ENCODE peak calls at places on chromosomes 4 and X, in ten cellular contexts. U is esophagus squamous epithelium, C is A549, I is stomach, R is HCT116, Q is IMR-90, L is right lobe of liver, B is spleen, M is endothelial cell of umbilical vein, E is K562. G is an unnamed sample.

GRCh38 chr4:88027611-88028608 is 20.5 kb downstream of the PKD2 start:
- DNase-seq in U (no peak), C (no peak), I (no peak), R (no peak), Q (peak; percentile 95), L (no peak), B (no peak), M (peak; percentile 8), E (no peak), G (no peak)

GRCh38 chrX:22159071-22159470 is 113.6 kb upstream of the CBLL2 start:
- DNase-seq in U (no peak), C (no peak), I (no peak), R (no peak), Q (peak; percentile 29), L (no peak), B (no peak), M (no peak), E (no peak), G (no peak)

GRCh38 chr4:48108309-48109073 is 25.6 kb downstream of the TXK start:
- DNase-seq in U (no peak), C (no peak), I (no peak), R (no peak), Q (no peak), L (no peak), B (no peak), M (no peak), E (no peak), G (no peak)

GRCh38 chrX:85052636-85053343 is 49.1 kb downstream of the APOOL start:
- DNase-seq in U (no peak), C (no peak), I (no peak), R (peak; percentile 15), Q (peak; percentile 86), L (no peak), B (no peak), M (peak; percentile 50), E (peak; percentile 2), G (no peak)

GRCh38 chr4:158825443-158826036 is 56.7 kb downstream of the FNIP2 start:
- DNase-seq in U (no peak), C (no peak), I (no peak), R (no peak), Q (no peak), L (no peak), B (no peak), M (no peak), E (no peak), G (no peak)

GRCh38 chr4:81472249-81473085 is 760 bp upstream of the RASGEF1B start:
- DNase-seq in U (peak; percentile 59), C (peak; percentile 14), I (peak; percentile 35), R (no peak), Q (no peak), L (no peak), B (peak; percentile 84), M (no peak), E (no peak), G (peak; percentile 47)

GRCh38 chr4:79949186-79949585 is 123.8 kb downstream of the ANTXR2 start:
- DNase-seq in U (no peak), C (no peak), I (no peak), R (no peak), Q (no peak), L (no peak), B (no peak), M (no peak), E (no peak), G (no peak)

GRCh38 chrX:72121381-72121780 is 10.3 kb downstream of the RTL5 start:
- DNase-seq in U (peak; percentile 6), C (no peak), I (peak; percentile 49), R (no peak), Q (peak; percentile 75), L (peak; percentile 55), B (peak; percentile 86), M (peak; percentile 68), E (no peak), G (peak; percentile 70)

GRCh38 chrX:107723501-107723900 is 52.1 kb downstream of the TSC22D3 start:
- DNase-seq in U (no peak), C (no peak), I (no peak), R (no peak), Q (no peak), L (no peak), B (peak; percentile 37), M (no peak), E (no peak), G (no peak)

GRCh38 chr4:56465599-56466295 is 1.7 kb upstream of the SRP72 start:
- DNase-seq in U (no peak), C (no peak), I (no peak), R (no peak), Q (peak; percentile 48), L (no peak), B (no peak), M (no peak), E (peak; percentile 34), G (no peak)

GRCh38 chr4:89316931-89317366 is 9.3 kb upstream of the GPRIN3 start:
- DNase-seq in U (no peak), C (no peak), I (no peak), R (no peak), Q (peak; percentile 16), L (no peak), B (no peak), M (peak; percentile 90), E (no peak), G (no peak)

GRCh38 chr4:79025170-79025569 is 85.9 kb upstream of the PAQR3 start:
- DNase-seq in U (no peak), C (no peak), I (no peak), R (no peak), Q (no peak), L (no peak), B (no peak), M (no peak), E (no peak), G (no peak)

GRCh38 chr4:22824091-22824490 is 131.4 kb downstream of the GBA3 start:
- DNase-seq in U (no peak), C (no peak), I (no peak), R (no peak), Q (no peak), L (no peak), B (no peak), M (no peak), E (no peak), G (no peak)

GRCh38 chrX:104136241-104137019 is 20.4 kb downstream of the SLC25A53 start:
- DNase-seq in U (no peak), C (peak; percentile 70), I (peak; percentile 72), R (peak; percentile 63), Q (peak; percentile 91), L (peak; percentile 33), B (no peak), M (peak; percentile 73), E (peak; percentile 82), G (peak; percentile 55)

GRCh38 chrX:132490086-132490419 is 1.2 kb upstream of the MBNL3 start:
- DNase-seq in U (no peak), C (no peak), I (no peak), R (no peak), Q (no peak), L (no peak), B (no peak), M (no peak), E (no peak), G (no peak)

GRCh38 chr4:89558147-89558546 is 250.5 kb upstream of the GPRIN3 start:
- DNase-seq in U (no peak), C (no peak), I (no peak), R (peak; percentile 7), Q (no peak), L (no peak), B (no peak), M (no peak), E (no peak), G (no peak)

GRCh38 chr4:107828315-107828714 is 3.6 kb downstream of the SGMS2 start:
- DNase-seq in U (no peak), C (no peak), I (no peak), R (no peak), Q (no peak), L (no peak), B (no peak), M (no peak), E (no peak), G (no peak)

GRCh38 chr4:26490111-26490979 is at the start of gene CCKAR:
- DNase-seq in U (no peak), C (no peak), I (peak; percentile 51), R (no peak), Q (no peak), L (no peak), B (no peak), M (no peak), E (no peak), G (peak; percentile 42)

GRCh38 chrX:15127010-15127409 is 142.9 kb downstream of the ASB9 start:
- DNase-seq in U (no peak), C (no peak), I (no peak), R (no peak), Q (no peak), L (no peak), B (no peak), M (no peak), E (no peak), G (no peak)

GRCh38 chrX:50798782-50799181 is 15.2 kb downstream of the SHROOM4 start:
- DNase-seq in U (no peak), C (no peak), I (no peak), R (no peak), Q (no peak), L (no peak), B (no peak), M (peak; percentile 5), E (no peak), G (no peak)

GRCh38 chr4:66688674-66689073 is 856.6 kb downstream of the CENPC start:
- DNase-seq in U (no peak), C (peak; percentile 1), I (no peak), R (no peak), Q (peak; percentile 9), L (no peak), B (no peak), M (peak; percentile 29), E (no peak), G (no peak)

GRCh38 chr4:8122746-8123145 is 35.9 kb downstream of the ABLIM2 start:
- DNase-seq in U (no peak), C (no peak), I (no peak), R (no peak), Q (no peak), L (no peak), B (no peak), M (no peak), E (no peak), G (no peak)
- H3K4me3 ChIP-seq in U (no peak overlapping the region), C (no peak overlapping the region), I (no peak overlapping the region), R (no peak overlapping the region), Q (no peak overlapping the region), L (no peak overlapping the region), B (no peak overlapping the region), M (no peak overlapping the region), E (no peak overlapping the region), G (no peak overlapping the region)

GRCh38 chr4:123017636-123018390 is 95.4 kb upstream of the NUDT6 start:
- DNase-seq in U (no peak), C (no peak), I (no peak), R (no peak), Q (peak; percentile 56), L (no peak), B (no peak), M (peak; percentile 76), E (no peak), G (no peak)
- TF ChIP-seq CTCF in U (no peak), C (no peak), I (no peak), R (no peak), Q (no peak), L (no peak), B (no peak), M (no peak), E (no peak), G (no peak)

GRCh38 chrX:154373340-154374306 is 811 bp downstream of the FLNA start:
- DNase-seq in U (no peak), C (peak; percentile 72), I (peak; percentile 67), R (peak; percentile 78), Q (peak; percentile 83), L (peak; percentile 64), B (no peak), M (peak; percentile 70), E (peak; percentile 75), G (peak; percentile 58)
- TF ChIP-seq POLR2A in U (peak; percentile 59), C (peak; percentile 6), I (no peak), R (no peak), Q (no peak), L (no peak), B (no peak), M (no peak), E (no peak), G (no peak)

GRCh38 chrX:101081257-101081656 is 2.6 kb downstream of the TMEM35A start:
- DNase-seq in U (no peak), C (no peak), I (no peak), R (no peak), Q (no peak), L (no peak), B (no peak), M (no peak), E (no peak), G (no peak)
- H3K4me3 ChIP-seq in U (no peak overlapping the region), C (no peak overlapping the region), I (no peak overlapping the region), R (no peak overlapping the region), Q (no peak overlapping the region), L (no peak overlapping the region), B (no peak overlapping the region), M (no peak overlapping the region), E (no peak overlapping the region), G (no peak overlapping the region)